ENCODE peak calls at places on chromosome 2, in six cellular contexts. Y is fibroblast of lung, W is choroid plexus epithelial cell, J is right lobe of liver, R is brain microvascular endothelial cell, I is cardiac fibroblast. V is an unnamed sample.

GRCh38 chr2:119198267-119198840 is 25.3 kb upstream of the STEAP3 start:
- DNase-seq in Y (peak; percentile 77), W (peak; percentile 77), J (no peak), R (peak; percentile 61), I (peak; percentile 25), V (peak; percentile 29)

GRCh38 chr2:23127465-23127864 is 257.5 kb upstream of the KLHL29 start:
- DNase-seq in Y (no peak), W (no peak), J (peak; percentile 65), R (no peak), I (no peak), V (no peak)

GRCh38 chr2:40097691-40098376 is 318.8 kb upstream of the THUMPD2 start:
- DNase-seq in Y (peak; percentile 93), W (peak; percentile 84), J (no peak), R (peak; percentile 66), I (peak; percentile 90), V (peak; percentile 92)

GRCh38 chr2:241620419-241620769 is 16.6 kb downstream of the THAP4 start:
- DNase-seq in Y (peak; percentile 43), W (peak; percentile 40), J (no peak), R (peak; percentile 39), I (peak; percentile 81), V (peak; percentile 10)

GRCh38 chr2:161138429-161138828 is 21.8 kb upstream of the TANK start:
- DNase-seq in Y (no peak), W (no peak), J (no peak), R (no peak), I (no peak), V (no peak)

GRCh38 chr2:185934232-185934631 is 195.6 kb downstream of the FSIP2 start:
- DNase-seq in Y (no peak), W (no peak), J (no peak), R (no peak), I (no peak), V (no peak)

GRCh38 chr2:63842149-63843061 is 709 bp downstream of the UGP2 start:
- DNase-seq in Y (peak; percentile 65), W (peak; percentile 88), J (no peak), R (peak; percentile 59), I (peak; percentile 79), V (peak; percentile 69)

GRCh38 chr2:24083567-24084385 is 858 bp downstream of the TP53I3 start:
- DNase-seq in Y (peak; percentile 84), W (peak; percentile 84), J (peak; percentile 83), R (peak; percentile 65), I (peak; percentile 83), V (peak; percentile 87)

GRCh38 chr2:45242161-45242741 is 233.0 kb upstream of the SIX2 start:
- DNase-seq in Y (peak; percentile 64), W (peak; percentile 57), J (no peak), R (peak; percentile 57), I (peak; percentile 59), V (peak; percentile 48)

GRCh38 chr2:220278022-220278421 is 650.6 kb downstream of the SLC4A3 start:
- DNase-seq in Y (no peak), W (no peak), J (no peak), R (no peak), I (no peak), V (peak; percentile 10)

GRCh38 chr2:142980246-142981068 is 103.0 kb downstream of the KYNU start:
- DNase-seq in Y (peak; percentile 17), W (peak; percentile 84), J (no peak), R (peak; percentile 43), I (peak; percentile 68), V (peak; percentile 69)

GRCh38 chr2:49770919-49771318 is 616.6 kb upstream of the FSHR start:
- DNase-seq in Y (peak; percentile 9), W (no peak), J (peak; percentile 34), R (no peak), I (no peak), V (peak; percentile 9)

GRCh38 chr2:118290436-118291004 is 202.2 kb downstream of the INSIG2 start:
- DNase-seq in Y (no peak), W (no peak), J (no peak), R (no peak), I (no peak), V (no peak)

GRCh38 chr2:238130696-238131628 is 7.5 kb upstream of the KLHL30 start:
- DNase-seq in Y (no peak), W (no peak), J (peak; percentile 13), R (no peak), I (no peak), V (no peak)

GRCh38 chr2:23620841-23621341 is 235.9 kb downstream of the KLHL29 start:
- DNase-seq in Y (peak; percentile 32), W (peak; percentile 87), J (no peak), R (peak; percentile 51), I (peak; percentile 70), V (peak; percentile 30)

GRCh38 chr2:53512071-53512841 is 255.3 kb upstream of the CHAC2 start:
- DNase-seq in Y (peak; percentile 73), W (no peak), J (no peak), R (no peak), I (peak; percentile 53), V (no peak)

GRCh38 chr2:97718051-97718882 is 4.9 kb downstream of the ZAP70 start:
- DNase-seq in Y (no peak), W (no peak), J (peak; percentile 17), R (no peak), I (no peak), V (no peak)

GRCh38 chr2:28252308-28252707 is 140.3 kb upstream of the FOSL2 start:
- DNase-seq in Y (no peak), W (no peak), J (no peak), R (no peak), I (no peak), V (no peak)

GRCh38 chr2:235737396-235737795 is 243.6 kb downstream of the AGAP1 start:
- DNase-seq in Y (no peak), W (no peak), J (no peak), R (no peak), I (no peak), V (no peak)

GRCh38 chr2:127709336-127709735 is 8.0 kb downstream of the SFT2D3 start:
- DNase-seq in Y (no peak), W (no peak), J (no peak), R (no peak), I (no peak), V (no peak)

GRCh38 chr2:127991742-127992141 is 36.1 kb downstream of the SAP130 start:
- DNase-seq in Y (no peak), W (no peak), J (no peak), R (no peak), I (no peak), V (no peak)

GRCh38 chr2:159803235-159803962 is 5.4 kb upstream of the CD302 start:
- DNase-seq in Y (no peak), W (no peak), J (no peak), R (no peak), I (no peak), V (no peak)

GRCh38 chr2:174729797-174730529 is 34.3 kb downstream of the CHRNA1 start:
- DNase-seq in Y (peak; percentile 22), W (peak; percentile 26), J (no peak), R (no peak), I (peak; percentile 12), V (no peak)

DNA sequence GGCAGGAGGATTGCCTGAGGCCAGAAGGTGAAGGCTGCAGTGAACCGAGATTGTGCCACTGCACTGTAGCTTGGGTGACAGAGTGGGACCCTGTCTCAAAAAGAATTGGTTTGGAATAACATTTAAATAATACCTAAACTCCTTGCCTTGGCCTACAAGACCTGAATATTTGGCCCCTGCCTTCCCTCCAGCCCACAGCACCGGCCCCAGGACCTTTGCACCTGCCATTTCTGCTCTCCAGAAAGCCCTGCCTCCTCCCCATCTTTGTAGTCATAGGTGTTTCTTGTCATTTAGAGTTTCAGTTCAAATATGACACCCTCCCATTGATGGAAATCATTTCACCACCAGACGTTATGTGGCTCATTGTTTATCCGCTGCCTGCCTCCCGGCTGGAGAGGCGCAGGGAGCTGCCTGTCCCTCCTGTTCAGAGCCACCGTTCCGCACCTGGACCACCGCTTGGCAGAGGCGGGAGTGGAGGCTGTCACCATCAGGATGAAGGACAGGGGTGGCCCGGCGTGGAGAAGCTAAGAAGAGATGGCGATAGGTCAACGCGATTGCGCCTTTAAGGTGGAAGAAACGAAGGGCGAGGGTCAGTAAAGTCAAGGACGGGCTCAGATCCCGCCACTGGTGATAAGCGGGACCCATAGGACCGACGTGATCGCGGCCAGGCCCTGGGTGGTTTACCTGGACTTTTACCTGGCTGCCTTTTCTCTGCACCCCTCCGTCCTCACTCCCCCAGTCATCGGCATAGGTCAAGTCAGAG is 638 bp upstream of the LPIN1 start:
- DNase-seq in Y (no peak), W (no peak), J (peak; percentile 34), R (no peak), I (no peak), V (no peak)
- H3K4me3 ChIP-seq in Y (peak overlapping the region; percentile 48), W (peak overlapping the region; percentile 36), J (peak overlapping the region; percentile 18), R (peak overlapping the region; percentile 5), I (peak overlapping the region; percentile 16), V (peak overlapping the region; percentile 14)

GRCh38 chr2:84946204-84947009 is 24.6 kb upstream of the KCMF1 start:
- DNase-seq in Y (peak; percentile 89), W (peak; percentile 56), J (no peak), R (peak; percentile 71), I (peak; percentile 91), V (peak; percentile 74)
- TF ChIP-seq CTCF in Y (no peak), W (no peak), J (no peak), R (no peak), I (no peak), V (no peak)

DNA sequence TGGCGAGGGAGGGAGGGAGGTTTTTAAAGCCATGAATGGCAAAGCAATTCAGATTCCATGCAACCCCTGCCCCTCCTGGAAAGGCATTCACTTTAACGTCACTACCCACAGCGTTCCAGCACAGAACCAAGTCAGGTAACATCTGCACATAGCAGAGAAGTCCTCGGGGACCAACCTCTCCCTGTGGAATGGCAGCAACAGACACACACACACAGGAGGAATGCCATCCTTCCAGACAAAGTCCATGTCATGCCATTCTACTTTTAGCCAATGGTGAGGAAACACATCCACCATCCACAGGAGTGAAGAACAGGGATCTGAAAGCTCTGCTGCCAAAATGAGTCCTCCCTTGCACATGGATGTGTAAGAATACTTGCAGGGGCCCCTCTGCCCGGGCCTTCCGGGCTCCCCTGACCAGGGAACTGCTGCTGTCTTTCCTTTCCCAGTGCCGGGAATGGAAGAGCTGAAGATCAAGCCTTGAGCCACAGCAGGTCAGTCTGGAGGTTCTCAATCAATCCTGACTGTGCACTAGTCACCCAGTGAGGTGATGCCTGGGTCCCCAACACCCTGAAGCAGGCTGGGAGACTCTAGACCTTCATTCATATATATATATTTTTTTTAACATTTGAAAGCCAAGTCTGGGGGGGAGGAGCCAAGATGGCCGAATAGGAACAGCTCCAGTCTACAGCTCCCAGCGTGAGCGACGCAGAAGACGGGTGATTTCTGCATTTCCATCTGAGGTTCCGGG is 63.7 kb downstream of the UXS1 start:
- DNase-seq in Y (no peak), W (no peak), J (no peak), R (no peak), I (no peak), V (no peak)
- H3K4me3 ChIP-seq in Y (no peak overlapping the region), W (no peak overlapping the region), J (no peak overlapping the region), R (no peak overlapping the region), I (no peak overlapping the region), V (no peak overlapping the region)

DNA sequence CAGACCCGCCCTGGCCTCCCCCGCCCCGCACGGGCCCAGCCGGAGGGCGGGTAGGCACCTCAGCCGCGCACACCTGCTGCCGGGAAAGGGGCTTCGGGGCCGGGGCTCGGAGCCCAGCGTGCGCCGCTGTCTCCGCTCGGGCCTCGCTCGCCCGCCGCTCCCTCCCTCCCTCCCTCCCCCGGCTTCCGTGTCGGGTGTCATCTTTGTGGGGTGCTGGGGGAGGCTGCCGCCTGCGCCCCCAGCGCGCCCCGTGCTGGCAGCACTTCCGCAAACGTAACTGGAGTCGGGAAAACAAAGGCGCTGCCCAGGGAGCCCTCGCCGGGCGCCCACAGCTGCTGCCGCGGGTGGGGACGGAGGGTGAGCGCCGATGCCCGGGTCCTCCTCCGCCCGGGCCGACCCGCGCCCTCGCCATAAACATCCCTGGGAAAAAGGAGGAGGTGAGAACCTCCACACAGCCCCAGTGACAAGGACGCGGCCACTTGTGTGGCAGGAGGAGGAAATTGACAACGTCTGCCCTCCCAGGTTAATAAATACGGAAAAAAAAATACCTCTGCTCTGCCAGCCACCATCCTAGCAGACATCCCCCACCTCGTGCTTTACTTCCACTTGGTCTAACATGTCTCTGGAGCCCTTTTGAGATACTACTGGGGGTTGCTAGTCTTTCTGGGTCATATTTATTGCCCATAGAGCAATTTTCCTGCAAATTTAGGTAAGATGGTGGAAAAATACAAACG is 550 bp downstream of the MFSD6 start:
- DNase-seq in Y (peak; percentile 22), W (no peak), J (peak; percentile 54), R (no peak), I (no peak), V (peak; percentile 14)
- TF ChIP-seq CTCF in Y (no peak), W (no peak), J (no peak), R (no peak), I (no peak), V (no peak)